ENCODE peak calls at places on chromosomes 11 and 22, in seven cellular contexts. W is H9, Q is RWPE2, H is IMR-90, G is testis, Z is PC-3, L is hepatocyte. Y is an unnamed sample.

GRCh38 chr11:124916370-124916710 is 2.7 kb upstream of the HEPN1 start:
- DNase-seq in Z (no peak), G (no peak), L (no peak), Q (no peak), W (no peak), H (no peak), Y (no peak)

GRCh38 chr11:76680517-76681425 is 10.2 kb upstream of the LRRC32 start:
- DNase-seq in W (peak; percentile 88), Q (no peak), L (peak; percentile 89), Z (peak; percentile 81), G (peak; percentile 80), H (peak; percentile 66), Y (peak; percentile 66)

GRCh38 chr11:75782540-75783263 is 14.1 kb downstream of the DGAT2 start:
- DNase-seq in H (no peak), W (no peak), Q (no peak), Z (peak; percentile 87), L (no peak), G (no peak), Y (no peak)

GRCh38 chr11:100816823-100817222 is 129.7 kb downstream of the ARHGAP42 start:
- DNase-seq in H (peak; percentile 24), Q (no peak), Z (peak; percentile 83), G (no peak), W (no peak), L (no peak), Y (no peak)

GRCh38 chr11:92180664-92181251 is 43.9 kb upstream of the FAT3 start:
- DNase-seq in W (no peak), G (no peak), Q (no peak), L (peak; percentile 26), H (peak; percentile 47), Z (peak; percentile 48), Y (no peak)

GRCh38 chr22:31754813-31755212 is 994 bp downstream of the DEPDC5 start:
- DNase-seq in Q (no peak), L (no peak), G (no peak), W (no peak), H (no peak), Z (no peak), Y (no peak)

GRCh38 chr11:37571248-37571647 is 973.2 kb upstream of the RAG2 start:
- DNase-seq in Q (no peak), G (no peak), L (no peak), Z (peak; percentile 73), H (no peak), W (no peak), Y (no peak)

GRCh38 chr22:42492323-42492690 is 27.3 kb downstream of the RRP7A start:
- DNase-seq in G (no peak), W (no peak), L (no peak), Q (no peak), Z (no peak), H (no peak), Y (no peak)

GRCh38 chr22:49570032-49570848 is 257.4 kb downstream of the BRD1 start:
- DNase-seq in W (peak; percentile 21), Z (no peak), H (no peak), Q (no peak), L (no peak), G (no peak), Y (peak; percentile 10)

GRCh38 chr11:72411623-72412532 is 22.5 kb downstream of the CLPB start:
- DNase-seq in H (no peak), Z (no peak), Q (no peak), L (no peak), G (peak; percentile 27), W (no peak), Y (no peak)

GRCh38 chr11:119624102-119624615 is 104.8 kb downstream of the NECTIN1 start:
- DNase-seq in Q (no peak), H (no peak), L (no peak), G (no peak), W (peak; percentile 68), Z (peak; percentile 17), Y (no peak)

GRCh38 chr11:95121687-95122086 is 32.0 kb downstream of the ENDOD1 start:
- DNase-seq in L (no peak), Z (no peak), H (no peak), W (no peak), G (no peak), Q (no peak), Y (no peak)

GRCh38 chr11:36730761-36731160 is 132.7 kb upstream of the RAG2 start:
- DNase-seq in G (no peak), Z (no peak), L (no peak), H (no peak), W (no peak), Q (no peak), Y (no peak)

GRCh38 chr22:28075260-28075981 is 156.4 kb upstream of the PITPNB start:
- DNase-seq in W (no peak), H (peak; percentile 91), L (peak; percentile 53), Q (no peak), Z (peak; percentile 41), G (peak; percentile 20), Y (peak; percentile 62)

GRCh38 chr11:112784323-112785073 is 176.7 kb upstream of the NCAM1 start:
- DNase-seq in W (no peak), H (no peak), Z (no peak), L (peak; percentile 72), Q (no peak), G (peak; percentile 83), Y (no peak)

GRCh38 chr22:49206281-49206680 is 621.4 kb downstream of the BRD1 start:
- DNase-seq in H (no peak), W (peak; percentile 14), G (no peak), Z (no peak), Q (no peak), L (no peak), Y (peak; percentile 4)

GRCh38 chr22:27804683-27805297 is 3.2 kb upstream of the MN1 start:
- DNase-seq in Q (no peak), H (peak; percentile 64), W (peak; percentile 79), L (peak; percentile 86), G (peak; percentile 83), Z (peak; percentile 66), Y (peak; percentile 75)

GRCh38 chr11:46339816-46340215 is 7.4 kb upstream of the DGKZ start:
- DNase-seq in W (no peak), L (peak; percentile 71), Q (no peak), Z (no peak), H (no peak), G (no peak), Y (no peak)

GRCh38 chr11:10975287-10975721 is 117.5 kb upstream of the ZBED5 start:
- DNase-seq in L (peak; percentile 37), H (no peak), Z (no peak), Q (no peak), G (no peak), W (no peak), Y (no peak)

GRCh38 chr11:129189646-129190045 is 2.5 kb downstream of the ARHGAP32 start:
- DNase-seq in L (no peak), Q (no peak), H (no peak), W (no peak), Z (no peak), G (no peak), Y (no peak)

GRCh38 chr11:45285931-45286632 is at the start of gene SYT13:
- DNase-seq in L (peak; percentile 89), W (peak; percentile 92), H (no peak), Z (no peak), G (peak; percentile 14), Q (no peak), Y (peak; percentile 78)

GRCh38 chr11:133931449-133932060 is 25.2 kb downstream of the IGSF9B start:
- DNase-seq in G (no peak), H (no peak), W (no peak), L (no peak), Z (no peak), Q (peak; percentile 41), Y (no peak)
- H3K9me3 ChIP-seq in G (no peaks in the 10 kb centered on the region), H (no peaks in the 10 kb centered on the region), W (no peaks in the 10 kb centered on the region), L (no peaks in the 10 kb centered on the region), Z (no peaks in the 10 kb centered on the region), Q (no peaks in the 10 kb centered on the region), Y (no peaks in the 10 kb centered on the region)

DNA sequence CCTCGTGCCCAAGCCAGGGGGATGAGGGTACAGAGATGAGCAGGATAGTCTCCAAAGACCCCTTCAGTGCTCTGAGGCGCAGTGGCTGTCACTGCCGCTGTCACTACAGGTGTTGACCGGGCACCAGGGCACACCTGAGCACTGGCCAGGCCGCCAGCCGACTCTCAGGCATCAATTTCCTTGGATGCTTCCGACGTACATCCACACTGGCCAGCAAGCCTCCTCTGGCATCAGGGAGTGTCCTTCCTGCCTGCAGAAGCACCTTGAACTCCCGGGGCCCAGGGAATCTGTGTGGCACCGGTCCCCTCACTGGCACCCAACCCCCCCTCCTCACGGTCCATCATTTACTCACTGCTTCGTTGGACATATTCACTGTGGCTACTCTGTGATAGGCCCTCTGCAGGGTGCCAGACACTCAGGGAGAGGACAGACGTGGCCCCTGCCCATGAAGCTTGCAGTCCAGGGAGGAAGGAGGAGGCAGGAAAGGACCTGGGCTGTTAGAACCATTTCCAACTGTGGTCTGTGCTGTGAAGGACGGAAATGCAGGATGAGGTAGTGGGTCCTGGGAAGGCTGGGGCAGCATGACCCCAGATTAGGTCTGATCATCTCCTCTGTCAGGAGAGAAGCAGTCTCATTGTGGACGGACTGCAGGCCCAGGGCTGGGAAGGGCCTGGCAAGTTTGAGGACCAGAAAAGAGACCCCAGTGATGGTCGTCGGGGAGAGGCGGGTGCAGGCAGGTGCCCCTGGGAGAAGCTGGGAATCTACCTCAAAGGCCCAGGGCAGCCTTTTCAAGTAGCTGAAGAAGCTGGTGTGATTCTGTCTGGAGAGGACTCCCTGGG is 46.3 kb upstream of the ANO1 start:
- DNase-seq in Q (no peak), L (no peak), H (no peak), G (no peak), Z (no peak), W (peak; percentile 9), Y (no peak)
- TF ChIP-seq CTCF in Q (no peak), L (no peak), H (no peak), G (no peak), Z (no peak), W (no peak), Y (no peak)

GRCh38 chr22:47372111-47372581 is 609.7 kb downstream of the TBC1D22A start:
- DNase-seq in L (no peak), W (no peak), H (no peak), Q (no peak), Z (no peak), G (peak; percentile 3), Y (peak; percentile 24)
- H3K9me3 ChIP-seq in L (no peaks in the 10 kb centered on the region), W (peaks cover 94% of the 10 kb centered on the region), H (peaks cover 6% of the 10 kb centered on the region), Q (no peaks in the 10 kb centered on the region), Z (no peaks in the 10 kb centered on the region), G (no peaks in the 10 kb centered on the region), Y (no peaks in the 10 kb centered on the region)

GRCh38 chr11:133214646-133215045 is 317.7 kb downstream of the OPCML start:
- DNase-seq in W (no peak), H (no peak), G (no peak), Q (no peak), L (no peak), Z (no peak), Y (no peak)

GRCh38 chr11:133215529-133216230 is 316.6 kb downstream of the OPCML start:
- DNase-seq in Z (no peak), L (no peak), H (no peak), G (no peak), W (no peak), Q (no peak), Y (no peak)

GRCh38 chr11:133219543-133219942 is 312.8 kb downstream of the OPCML start:
- DNase-seq in G (no peak), Z (no peak), L (no peak), W (peak; percentile 45), H (no peak), Q (no peak), Y (no peak)
- TF ChIP-seq CTCF in G (no peak), Z (peak; percentile 14), L (no peak), W (peak; percentile 61), H (no peak), Q (no peak), Y (no peak)

GRCh38 chr11:108210441-108210840 is 12.0 kb downstream of the NPAT start:
- DNase-seq in Z (no peak), L (no peak), W (no peak), G (no peak), Q (no peak), H (no peak), Y (no peak)
- H3K9me3 ChIP-seq in Z (no peaks in the 10 kb centered on the region), L (no peaks in the 10 kb centered on the region), W (no peaks in the 10 kb centered on the region), G (no peaks in the 10 kb centered on the region), Q (no peaks in the 10 kb centered on the region), H (peaks cover 13% of the 10 kb centered on the region), Y (no peaks in the 10 kb centered on the region)